ENCODE peak calls at places on chromosomes 2 and 18, in five cellular contexts. X, P, K, F and A are unnamed samples.

GRCh38 chr2:28049416-28049815 is 158.9 kb downstream of the BABAM2 start:
- DNase-seq in F (no peak), X (no peak), K (no peak), P (no peak), A (no peak)

GRCh38 chr2:127535422-127535901 is at the start of gene MYO7B:
- DNase-seq in K (peak; percentile 91), F (no peak), P (no peak), X (no peak), A (no peak)

GRCh38 chr2:85804583-85804982 is 50.8 kb downstream of the ATOH8 start:
- DNase-seq in P (no peak), X (peak; percentile 16), K (peak; percentile 5), F (peak; percentile 19), A (no peak)

GRCh38 chr2:225112362-225113111 is 70.3 kb upstream of the DOCK10 start:
- DNase-seq in K (peak; percentile 9), X (peak; percentile 6), F (no peak), P (no peak), A (no peak)

GRCh38 chr2:200810252-200810650 is 1.5 kb upstream of the BZW1 start:
- DNase-seq in X (no peak), P (no peak), K (no peak), F (peak; percentile 93), A (no peak)

GRCh38 chr2:102915128-102915527 is 153.3 kb downstream of the TMEM182 start:
- DNase-seq in K (no peak), X (no peak), F (peak; percentile 60), P (no peak), A (no peak)

GRCh38 chr2:35933031-35933430 is 422.5 kb upstream of the CRIM1 start:
- DNase-seq in X (no peak), K (no peak), P (no peak), F (no peak), A (no peak)

GRCh38 chr2:48471048-48471474 is 58.9 kb upstream of the STON1 start:
- DNase-seq in P (no peak), K (no peak), F (peak; percentile 85), X (no peak), A (no peak)

GRCh38 chr2:72034353-72035095 is 113.1 kb downstream of the CYP26B1 start:
- DNase-seq in K (no peak), X (no peak), P (peak; percentile 70), F (no peak), A (no peak)

GRCh38 chr2:19114754-19115231 is 243.6 kb downstream of the OSR1 start:
- DNase-seq in X (no peak), K (no peak), P (no peak), F (peak; percentile 74), A (no peak)

GRCh38 chr18:77944533-77944932 is 694.9 kb downstream of the GALR1 start:
- DNase-seq in K (no peak), X (no peak), P (no peak), F (no peak), A (no peak)

GRCh38 chr2:205280630-205281225 is 401.6 kb upstream of the NRP2 start:
- DNase-seq in X (no peak), F (no peak), K (no peak), P (no peak), A (no peak)

GRCh38 chr2:10490806-10491291 is 42.7 kb upstream of the ODC1 start:
- DNase-seq in P (peak; percentile 77), F (no peak), X (no peak), K (peak; percentile 75), A (no peak)

GRCh38 chr2:29182920-29183319 is 67.7 kb downstream of the CLIP4 start:
- DNase-seq in P (no peak), K (no peak), F (no peak), X (no peak), A (no peak)

GRCh38 chr2:69572640-69573039 is 70.9 kb downstream of the AAK1 start:
- DNase-seq in X (no peak), K (no peak), P (no peak), F (peak; percentile 69), A (no peak)

GRCh38 chr18:43587538-43588153 is 310.4 kb upstream of the SYT4 start:
- DNase-seq in F (peak; percentile 60), X (peak; percentile 20), K (no peak), P (no peak), A (no peak)

GRCh38 chr2:53896864-53897263 is 37.1 kb upstream of the GPR75 start:
- DNase-seq in F (peak; percentile 47), K (no peak), X (no peak), P (no peak), A (no peak)

GRCh38 chr2:128439231-128440086 is 120.8 kb upstream of the HS6ST1 start:
- DNase-seq in K (no peak), F (no peak), X (no peak), P (peak; percentile 75), A (no peak)

GRCh38 chr2:9030882-9031645 is 27.6 kb upstream of the MBOAT2 start:
- DNase-seq in X (no peak), F (peak; percentile 71), K (no peak), P (no peak), A (no peak)

GRCh38 chr2:207504513-207505171 is 25.1 kb upstream of the CREB1 start:
- DNase-seq in P (no peak), X (no peak), K (no peak), F (peak; percentile 91), A (no peak)

GRCh38 chr2:68561372-68561771 is 82.0 kb upstream of the PROKR1 start:
- DNase-seq in F (no peak), X (no peak), P (no peak), K (no peak), A (no peak)

DNA sequence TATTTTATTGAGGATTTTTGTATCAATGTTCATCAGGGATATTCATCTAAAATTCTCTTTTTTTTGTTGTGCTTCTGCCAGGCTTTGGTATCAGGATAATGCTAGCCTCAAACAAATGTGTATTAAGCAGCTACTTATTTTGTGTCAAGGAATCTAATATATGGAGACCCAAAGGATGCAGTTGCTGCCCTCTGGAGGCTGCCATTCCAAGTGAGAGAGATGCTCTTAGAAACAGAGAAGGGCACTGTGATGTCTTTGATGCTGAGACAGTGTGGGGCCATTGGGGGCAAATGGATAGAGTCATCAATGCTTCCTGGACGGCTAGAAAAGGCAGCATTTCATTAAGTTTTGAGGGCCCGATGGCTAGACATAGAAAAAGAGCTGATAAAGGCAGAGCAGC is 292.6 kb downstream of the SETBP1 start:
- DNase-seq in K (no peak), P (no peak), F (no peak), X (peak; percentile 46), A (no peak)
- TF ChIP-seq CTCF in K (no peak), P (peak; percentile 33), F (no peak), X (no peak), A (peak; percentile 44)

GRCh38 chr2:120456867-120457266 is 110.9 kb downstream of the INHBB start:
- DNase-seq in X (no peak), F (no peak), P (no peak), K (no peak), A (no peak)
- TF ChIP-seq CTCF in X (no peak), F (no peak), P (no peak), K (no peak), A (no peak)

DNA sequence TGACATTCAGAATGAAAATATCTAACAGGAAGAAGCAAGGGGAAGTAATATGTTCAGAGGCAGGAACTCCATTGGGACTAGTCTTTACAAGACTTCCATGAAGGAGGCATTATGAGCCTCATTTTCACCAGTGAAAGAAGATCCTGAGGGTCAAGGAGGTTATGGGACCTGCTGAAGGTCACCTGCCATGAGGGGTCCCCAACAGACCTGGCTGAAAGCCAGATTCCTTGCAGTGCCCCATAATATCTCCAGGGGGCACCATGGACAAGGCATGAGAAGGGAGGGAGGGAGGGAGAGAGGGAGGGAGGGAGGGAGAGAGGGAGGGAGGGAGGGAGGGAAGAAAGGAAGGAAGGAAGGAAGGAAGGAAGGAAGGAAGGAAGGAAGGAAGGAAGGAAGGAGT is 27.9 kb downstream of the XDH start:
- DNase-seq in P (no peak), X (no peak), K (no peak), F (no peak), A (no peak)
- TF ChIP-seq CTCF in P (no peak), X (no peak), K (no peak), F (no peak), A (peak; percentile 13)

DNA sequence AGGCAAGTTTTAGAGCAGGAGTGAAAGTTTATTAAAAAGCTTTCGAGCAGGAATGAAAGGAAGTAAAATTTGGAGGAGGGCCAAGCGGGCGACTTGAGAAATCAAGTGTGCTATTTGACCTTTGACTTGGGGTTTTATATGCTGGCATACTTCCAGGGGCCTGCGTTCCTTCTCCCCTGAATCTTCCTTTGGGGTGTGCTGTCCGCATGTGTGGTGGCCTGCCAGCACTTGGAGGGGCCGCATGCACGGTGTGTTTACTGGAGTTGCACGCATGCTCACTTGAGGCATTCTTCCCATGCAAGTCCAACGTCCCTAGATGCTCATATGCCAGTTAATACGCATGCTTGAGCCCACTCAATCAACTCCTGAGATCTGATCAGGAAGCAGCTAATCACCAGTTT is 78.3 kb upstream of the MAP4K4 start:
- DNase-seq in X (no peak), K (peak; percentile 28), F (no peak), P (no peak), A (no peak)
- TF ChIP-seq CTCF in X (no peak), K (no peak), F (no peak), P (no peak), A (no peak)